ENCODE peak calls at places on chromosomes 4 and X, in five cellular contexts. One of them, this sample, is unnamed.

GRCh38 chr4:20254517-20255250 is 3.0 kb downstream of the SLIT2 start:
- DNase-seq in K562: no peak
- DNase-seq in GM23338: peak; percentile 75
- DNase-seq in H1: no peak
- DNase-seq in HepG2: no peak
- DNase-seq in this sample: no peak

GRCh38 chrX:23745786-23746185 is 2.7 kb upstream of the ACOT9 start:
- DNase-seq in K562: no peak
- DNase-seq in GM23338: no peak
- DNase-seq in H1: no peak
- DNase-seq in HepG2: no peak
- DNase-seq in this sample: no peak

GRCh38 chrX:9227276-9227675 is 193.3 kb upstream of the FAM9B start:
- DNase-seq in K562: no peak
- DNase-seq in GM23338: no peak
- DNase-seq in H1: no peak
- DNase-seq in HepG2: no peak
- DNase-seq in this sample: no peak

GRCh38 chr4:29311231-29311630 is 1408.9 kb upstream of the PCDH7 start:
- DNase-seq in K562: no peak
- DNase-seq in GM23338: no peak
- DNase-seq in H1: no peak
- DNase-seq in HepG2: no peak
- DNase-seq in this sample: no peak

GRCh38 chrX:97563531-97564133 is 679.9 kb downstream of the RPA4 start:
- DNase-seq in K562: no peak
- DNase-seq in GM23338: no peak
- DNase-seq in H1: no peak
- DNase-seq in HepG2: peak; percentile 9
- DNase-seq in this sample: peak; percentile 66

GRCh38 chr4:84231539-84232055 is 267.5 kb downstream of the NKX6-1 start:
- DNase-seq in K562: no peak
- DNase-seq in GM23338: no peak
- DNase-seq in H1: no peak
- DNase-seq in HepG2: no peak
- DNase-seq in this sample: no peak

GRCh38 chr4:122118243-122118642 is 33.9 kb upstream of the BLTP1 start:
- DNase-seq in K562: peak; percentile 12
- DNase-seq in GM23338: no peak
- DNase-seq in H1: no peak
- DNase-seq in HepG2: no peak
- DNase-seq in this sample: no peak

GRCh38 chr4:73729534-73730165 is 10.7 kb upstream of the CXCL8 start:
- DNase-seq in K562: peak; percentile 57
- DNase-seq in GM23338: peak; percentile 84
- DNase-seq in H1: no peak
- DNase-seq in HepG2: peak; percentile 47
- DNase-seq in this sample: no peak

GRCh38 chrX:108590496-108590895 is 145.9 kb downstream of the IRS4 start:
- DNase-seq in K562: no peak
- DNase-seq in GM23338: no peak
- DNase-seq in H1: no peak
- DNase-seq in HepG2: no peak
- DNase-seq in this sample: no peak

GRCh38 chrX:5236749-5237148 is 991.9 kb downstream of the NLGN4X start:
- DNase-seq in K562: no peak
- DNase-seq in GM23338: no peak
- DNase-seq in H1: no peak
- DNase-seq in HepG2: no peak
- DNase-seq in this sample: no peak

GRCh38 chr4:182492456-182492855 is 249.3 kb downstream of the TENM3 start:
- DNase-seq in K562: no peak
- DNase-seq in GM23338: no peak
- DNase-seq in H1: no peak
- DNase-seq in HepG2: no peak
- DNase-seq in this sample: no peak

GRCh38 chr4:34733185-34733916 is 1511.0 kb downstream of the ARAP2 start:
- DNase-seq in K562: no peak
- DNase-seq in GM23338: peak; percentile 2
- DNase-seq in H1: no peak
- DNase-seq in HepG2: peak; percentile 87
- DNase-seq in this sample: no peak

GRCh38 chr4:122090989-122091388 is 61.1 kb upstream of the BLTP1 start:
- DNase-seq in K562: no peak
- DNase-seq in GM23338: no peak
- DNase-seq in H1: no peak
- DNase-seq in HepG2: no peak
- DNase-seq in this sample: no peak

GRCh38 chrX:117510453-117510852 is 606.2 kb downstream of the KLHL13 start:
- DNase-seq in K562: no peak
- DNase-seq in GM23338: peak; percentile 53
- DNase-seq in H1: no peak
- DNase-seq in HepG2: no peak
- DNase-seq in this sample: no peak
- TF ChIP-seq CREB1 in K562: no peak
- TF ChIP-seq CREB1 in GM23338: no peak
- TF ChIP-seq CREB1 in H1: no peak
- TF ChIP-seq CREB1 in HepG2: no peak
- TF ChIP-seq CREB1 in this sample: no peak

GRCh38 chrX:148984238-148984637 is 483.8 kb downstream of the AFF2 start:
- DNase-seq in K562: no peak
- DNase-seq in GM23338: no peak
- DNase-seq in H1: no peak
- DNase-seq in HepG2: no peak
- DNase-seq in this sample: no peak
- H3K36me3 ChIP-seq in K562: no peaks in the 10 kb centered on the region
- H3K36me3 ChIP-seq in GM23338: no peaks in the 10 kb centered on the region
- H3K36me3 ChIP-seq in H1: no peaks in the 10 kb centered on the region
- H3K36me3 ChIP-seq in HepG2: no peaks in the 10 kb centered on the region
- H3K36me3 ChIP-seq in this sample: no peaks in the 10 kb centered on the region

DNA sequence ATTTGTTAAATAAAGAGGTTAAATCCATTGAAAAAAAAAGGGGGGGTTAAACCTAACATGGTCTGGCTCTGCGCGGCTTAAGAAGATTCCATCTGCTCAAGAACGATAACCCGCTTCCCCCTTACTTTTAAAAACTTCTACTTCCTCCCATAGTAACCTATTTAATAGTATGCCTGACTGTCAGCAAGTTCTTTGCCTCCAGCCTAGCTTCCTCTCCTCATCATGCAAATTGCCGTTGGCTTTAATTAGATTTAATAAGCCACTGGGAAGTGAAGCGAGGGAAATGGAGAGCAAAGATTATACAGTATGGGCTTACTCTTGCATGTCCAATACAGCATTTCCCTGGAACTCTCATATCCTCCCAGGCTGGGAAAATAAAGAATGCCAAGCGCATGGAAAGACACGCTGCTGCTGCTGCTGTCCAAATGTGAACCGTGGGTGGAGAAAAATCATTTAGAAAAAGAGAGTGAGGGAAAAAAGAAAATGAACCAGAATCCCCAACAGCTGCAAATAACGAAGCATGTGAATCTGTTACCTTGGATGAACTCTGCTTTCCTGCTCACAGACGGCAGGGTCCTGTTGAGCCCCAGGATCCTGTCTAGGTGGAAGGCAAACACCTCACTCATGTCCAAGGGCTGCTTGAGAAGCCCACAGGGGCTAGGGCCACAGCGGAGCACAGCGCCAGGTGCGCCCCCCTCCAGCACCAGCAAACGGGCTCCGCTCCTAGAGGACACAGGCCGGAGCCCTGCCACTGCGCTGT is 2.7 kb downstream of the GASK1B start:
- DNase-seq in K562: no peak
- DNase-seq in GM23338: no peak
- DNase-seq in H1: no peak
- DNase-seq in HepG2: peak; percentile 4
- DNase-seq in this sample: no peak
- TF ChIP-seq CREB1 in K562: no peak
- TF ChIP-seq CREB1 in GM23338: no peak
- TF ChIP-seq CREB1 in H1: no peak
- TF ChIP-seq CREB1 in HepG2: no peak
- TF ChIP-seq CREB1 in this sample: no peak

GRCh38 chrX:137569470-137569891 is 3.6 kb downstream of the ZIC3 start:
- DNase-seq in K562: no peak
- DNase-seq in GM23338: no peak
- DNase-seq in H1: no peak
- DNase-seq in HepG2: no peak
- DNase-seq in this sample: no peak

GRCh38 chrX:137568741-137569469 is 3.0 kb downstream of the ZIC3 start:
- DNase-seq in K562: no peak
- DNase-seq in GM23338: no peak
- DNase-seq in H1: peak; percentile 46
- DNase-seq in HepG2: no peak
- DNase-seq in this sample: no peak

GRCh38 chrX:137566746-137567473 is 983 bp downstream of the ZIC3 start:
- DNase-seq in K562: no peak
- DNase-seq in GM23338: no peak
- DNase-seq in H1: no peak
- DNase-seq in HepG2: no peak
- DNase-seq in this sample: no peak

GRCh38 chrX:137565921-137566745 is at the start of gene ZIC3:
- DNase-seq in K562: no peak
- DNase-seq in GM23338: peak; percentile 80
- DNase-seq in H1: peak; percentile 84
- DNase-seq in HepG2: no peak
- DNase-seq in this sample: no peak

GRCh38 chrX:137567474-137568232 is 1.7 kb downstream of the ZIC3 start:
- DNase-seq in K562: no peak
- DNase-seq in GM23338: peak; percentile 53
- DNase-seq in H1: no peak
- DNase-seq in HepG2: no peak
- DNase-seq in this sample: no peak
- H3K36me3 ChIP-seq in K562: no peaks in the 10 kb centered on the region
- H3K36me3 ChIP-seq in GM23338: peaks cover 7% of the 10 kb centered on the region
- H3K36me3 ChIP-seq in H1: peaks cover 20% of the 10 kb centered on the region
- H3K36me3 ChIP-seq in HepG2: no peaks in the 10 kb centered on the region
- H3K36me3 ChIP-seq in this sample: no peaks in the 10 kb centered on the region

GRCh38 chr4:38791005-38791404 is 8.2 kb upstream of the TLR10 start:
- DNase-seq in K562: no peak
- DNase-seq in GM23338: no peak
- DNase-seq in H1: no peak
- DNase-seq in HepG2: no peak
- DNase-seq in this sample: no peak
- TF ChIP-seq CREB1 in K562: no peak
- TF ChIP-seq CREB1 in GM23338: no peak
- TF ChIP-seq CREB1 in H1: no peak
- TF ChIP-seq CREB1 in HepG2: no peak
- TF ChIP-seq CREB1 in this sample: no peak

GRCh38 chr4:15754323-15754722 is 23.8 kb upstream of the CD38 start:
- DNase-seq in K562: no peak
- DNase-seq in GM23338: no peak
- DNase-seq in H1: no peak
- DNase-seq in HepG2: no peak
- DNase-seq in this sample: no peak
- H3K36me3 ChIP-seq in K562: no peaks in the 10 kb centered on the region
- H3K36me3 ChIP-seq in GM23338: peaks cover 6% of the 10 kb centered on the region
- H3K36me3 ChIP-seq in H1: no peaks in the 10 kb centered on the region
- H3K36me3 ChIP-seq in HepG2: no peaks in the 10 kb centered on the region
- H3K36me3 ChIP-seq in this sample: no peaks in the 10 kb centered on the region

GRCh38 chr4:26346203-26346620 is 25.4 kb downstream of the RBPJ start:
- DNase-seq in K562: peak; percentile 33
- DNase-seq in GM23338: peak; percentile 74
- DNase-seq in H1: no peak
- DNase-seq in HepG2: no peak
- DNase-seq in this sample: no peak
- TF ChIP-seq CREB1 in K562: no peak
- TF ChIP-seq CREB1 in GM23338: peak; percentile 33
- TF ChIP-seq CREB1 in H1: no peak
- TF ChIP-seq CREB1 in HepG2: no peak
- TF ChIP-seq CREB1 in this sample: no peak

DNA sequence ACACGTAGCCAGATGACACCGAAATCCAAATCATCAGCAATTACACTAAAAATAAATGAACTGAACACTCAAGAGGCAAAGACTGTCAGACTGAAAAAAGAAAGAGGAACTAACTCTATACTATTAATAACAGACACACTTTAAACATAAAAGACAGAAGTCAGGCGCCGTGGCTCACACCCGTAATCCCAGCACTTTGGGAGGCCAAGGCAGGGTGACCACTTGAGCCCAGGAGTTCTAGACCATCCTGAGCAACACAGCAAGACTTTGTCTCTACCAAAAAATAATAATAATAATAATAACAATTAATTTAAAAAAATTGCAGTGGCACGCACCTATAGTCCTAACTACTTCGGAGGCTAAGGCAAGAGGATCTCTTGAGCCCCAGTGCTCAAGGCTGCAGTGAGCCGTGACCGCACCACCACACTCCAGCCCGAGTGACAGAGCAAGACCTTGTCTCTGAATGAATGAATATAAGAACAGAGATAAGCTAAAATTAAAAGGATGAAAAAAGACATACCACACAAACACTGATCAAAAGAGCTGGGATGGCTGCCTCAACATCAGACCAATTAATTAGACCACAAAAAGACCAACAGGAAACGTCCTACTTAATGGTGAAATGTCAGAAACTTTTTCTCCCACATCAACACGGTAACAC is 29.9 kb downstream of the CTBP1 start:
- DNase-seq in K562: no peak
- DNase-seq in GM23338: no peak
- DNase-seq in H1: no peak
- DNase-seq in HepG2: no peak
- DNase-seq in this sample: peak; percentile 92
- H3K36me3 ChIP-seq in K562: peaks cover 76% of the 10 kb centered on the region
- H3K36me3 ChIP-seq in GM23338: peaks cover 1% of the 10 kb centered on the region
- H3K36me3 ChIP-seq in H1: peaks cover 35% of the 10 kb centered on the region
- H3K36me3 ChIP-seq in HepG2: peaks cover 16% of the 10 kb centered on the region
- H3K36me3 ChIP-seq in this sample: peaks cover 25% of the 10 kb centered on the region

This sample was measured in GM12878.